ENCODE peak calls at places on chromosomes 12 and 14, in six cellular contexts. J, L, V, I, U and K are unnamed samples.

GRCh38 chr12:7130791-7131501 is 775 bp downstream of the CLSTN3 start:
- DNase-seq in J (no peak), L (no peak), V (peak), I (no peak), U (peak), K (peak)

GRCh38 chr14:75223664-75224154 is 47.3 kb upstream of the TMED10 start:
- DNase-seq in J (no peak), L (peak), V (peak), I (no peak), U (no peak), K (no peak)

GRCh38 chr14:32004300-32004699 is 72.8 kb upstream of the ARHGAP5 start:
- DNase-seq in J (peak), L (no peak), V (no peak), I (peak), U (no peak), K (no peak)

GRCh38 chr12:10291030-10291429 is 16.6 kb upstream of the KLRD1 start:
- DNase-seq in J (no peak), L (no peak), V (no peak), I (no peak), U (no peak), K (no peak)

GRCh38 chr12:108580531-108580930 is 17.4 kb downstream of the TMEM119 start:
- DNase-seq in J (no peak), L (no peak), V (no peak), I (no peak), U (no peak), K (no peak)

GRCh38 chr12:66959276-66959675 is 280.4 kb upstream of the GRIP1 start:
- DNase-seq in J (no peak), L (no peak), V (no peak), I (no peak), U (no peak), K (no peak)

GRCh38 chr12:22627351-22627750 is 2.4 kb downstream of the ETNK1 start:
- DNase-seq in J (no peak), L (no peak), V (no peak), I (no peak), U (no peak), K (no peak)

GRCh38 chr14:22099942-22100763 is 426.5 kb upstream of the OR4E1 start:
- DNase-seq in J (peak), L (no peak), V (peak), I (peak), U (peak), K (peak)

GRCh38 chr14:76582447-76582846 is 178.8 kb upstream of the VASH1 start:
- DNase-seq in J (no peak), L (no peak), V (no peak), I (no peak), U (no peak), K (no peak)

GRCh38 chr12:26402648-26403047 is 207.3 kb downstream of the SSPN start:
- DNase-seq in J (peak), L (no peak), V (no peak), I (peak), U (no peak), K (no peak)

GRCh38 chr12:6843118-6843902 is 2.6 kb downstream of the GNB3 start:
- DNase-seq in J (no peak), L (no peak), V (no peak), I (no peak), U (no peak), K (peak)

GRCh38 chr12:14416658-14417057 is 51.2 kb downstream of the ATF7IP start:
- DNase-seq in J (peak), L (no peak), V (peak), I (peak), U (no peak), K (no peak)

GRCh38 chr14:84425968-84426367 is 1104.0 kb upstream of the FLRT2 start:
- DNase-seq in J (no peak), L (no peak), V (no peak), I (no peak), U (no peak), K (no peak)

GRCh38 chr14:65703996-65704395 is 291.5 kb downstream of the FUT8 start:
- DNase-seq in J (no peak), L (no peak), V (peak), I (no peak), U (no peak), K (no peak)

GRCh38 chr14:103594265-103594664 is 31.5 kb downstream of the COA8 start:
- DNase-seq in J (no peak), L (no peak), V (peak), I (peak), U (no peak), K (no peak)

DNA sequence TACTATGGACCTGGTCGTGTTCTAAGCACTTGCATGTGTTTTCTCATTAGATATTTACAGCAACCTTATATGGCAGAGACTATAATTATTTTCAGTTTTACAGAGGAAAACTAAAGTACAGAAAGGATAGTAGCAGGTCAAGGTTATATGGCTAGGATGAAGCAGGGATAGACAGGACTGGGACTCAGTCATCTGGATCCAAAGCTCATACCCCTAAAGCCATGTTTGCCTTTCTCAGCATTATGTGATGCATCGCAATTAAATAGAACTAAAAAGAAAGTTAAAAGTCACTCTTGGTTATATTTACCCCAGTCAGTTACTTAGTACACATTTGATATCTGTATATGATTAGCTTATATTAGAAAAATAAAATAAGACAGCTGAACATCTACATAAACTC is 13.3 kb downstream of the LIN7A start:
- DNase-seq in J (no peak), L (no peak), V (no peak), I (peak), U (no peak), K (no peak)
- TF ChIP-seq RFX5 in J (no peak), L (no peak), V (no peak), I (no peak), U (no peak), K (no peak)

GRCh38 chr12:31478898-31479297 is 112.0 kb downstream of the DENND5B start:
- DNase-seq in J (no peak), L (no peak), V (no peak), I (no peak), U (no peak), K (no peak)
- TF ChIP-seq RFX5 in J (no peak), L (no peak), V (no peak), I (no peak), U (no peak), K (no peak)

DNA sequence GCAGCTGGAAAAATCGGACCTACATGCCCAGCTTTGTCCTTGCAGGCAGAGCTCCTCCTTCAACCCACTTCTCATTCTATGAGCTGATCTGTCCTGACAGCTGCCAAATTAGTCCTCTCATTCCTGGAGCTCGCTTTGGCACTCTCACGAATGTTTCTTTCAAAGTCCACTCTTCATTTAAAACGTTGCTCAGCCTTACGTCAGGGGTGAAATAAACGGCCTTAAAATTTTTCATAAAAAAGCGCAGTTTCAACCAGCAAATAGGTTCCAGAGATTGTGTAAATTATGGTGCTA is 120.9 kb upstream of the HIF1A start:
- DNase-seq in J (no peak), L (no peak), V (no peak), I (no peak), U (no peak), K (no peak)
- TF ChIP-seq RFX5 in J (no peak), L (no peak), V (no peak), I (no peak), U (no peak), K (no peak)

DNA sequence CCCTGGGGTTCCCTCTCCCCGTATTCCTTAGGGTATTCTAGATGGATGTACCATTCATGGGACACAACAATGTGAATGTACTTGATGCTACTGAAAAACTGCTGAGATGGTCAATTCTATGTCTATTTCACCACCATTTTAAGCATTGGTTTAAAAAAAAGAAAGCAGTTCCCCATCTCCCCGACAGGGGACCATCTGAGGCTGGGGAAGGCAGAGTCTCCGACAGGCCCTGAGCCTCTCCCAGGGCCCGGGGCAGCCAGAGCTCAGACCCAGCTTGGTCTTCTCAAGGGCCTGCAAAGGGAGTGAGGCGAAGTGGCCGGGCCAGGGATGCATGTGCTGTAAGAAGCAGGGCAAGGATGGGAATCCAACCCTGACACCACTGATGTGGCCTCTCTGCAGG is 234.2 kb downstream of the BCL11B start:
- DNase-seq in J (no peak), L (no peak), V (no peak), I (no peak), U (no peak), K (peak)
- TF ChIP-seq RFX5 in J (no peak), L (no peak), V (no peak), I (no peak), U (no peak), K (no peak)

GRCh38 chr14:96929969-96930368 is 132.8 kb downstream of the VRK1 start:
- DNase-seq in J (no peak), L (no peak), V (no peak), I (no peak), U (no peak), K (no peak)
- TF ChIP-seq RFX5 in J (no peak), L (no peak), V (no peak), I (no peak), U (no peak), K (no peak)

GRCh38 chr12:87511371-87511770 is 517.8 kb downstream of the C12orf50 start:
- DNase-seq in J (no peak), L (no peak), V (peak), I (no peak), U (no peak), K (no peak)

DNA sequence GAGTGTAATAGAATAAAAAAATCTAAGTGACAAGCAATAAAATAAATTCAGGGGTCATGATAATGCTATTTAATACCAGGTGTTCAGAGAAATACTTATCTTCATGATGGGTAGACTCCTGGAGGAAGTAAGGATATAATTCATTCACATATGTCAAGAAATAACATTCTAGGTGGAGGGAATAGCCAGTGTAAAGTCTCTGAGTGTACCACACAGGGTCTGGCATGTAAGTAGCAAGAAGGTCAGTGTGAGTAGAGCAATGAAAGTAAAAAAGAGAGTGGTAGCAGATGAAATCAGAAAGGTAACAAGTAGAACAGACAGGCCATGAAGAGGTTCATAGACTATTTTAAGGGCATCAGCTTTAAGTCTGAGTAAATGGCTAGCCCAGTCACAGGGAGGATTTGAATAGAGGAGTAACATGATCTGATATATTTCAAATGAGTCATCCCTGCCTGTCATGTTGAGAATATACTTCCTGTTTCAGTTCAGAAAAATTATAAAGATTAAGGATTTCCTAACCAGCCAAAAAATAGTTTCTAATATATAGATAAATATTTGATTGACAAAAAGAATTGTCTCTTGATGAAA is 519.9 kb downstream of the C12orf50 start:
- DNase-seq in J (peak), L (no peak), V (peak), I (no peak), U (no peak), K (no peak)
- TF ChIP-seq RFX5 in J (no peak), L (no peak), V (no peak), I (no peak), U (no peak), K (no peak)

GRCh38 chr14:61517861-61518802 is 177.2 kb upstream of the HIF1A start:
- DNase-seq in J (no peak), L (peak), V (no peak), I (peak), U (no peak), K (no peak)
- TF ChIP-seq RFX5 in J (no peak), L (no peak), V (no peak), I (no peak), U (no peak), K (no peak)